ENCODE peak calls at places on chromosomes 7 and 10, in five cellular contexts. J is putamen, Z is LNCaP clone FGC, Q is cardiac muscle cell, H is uterus. G is an unnamed sample.

GRCh38 chr7:105672820-105673219 is 91.5 kb upstream of the EFCAB10 start:
- DNase-seq in H (no peak), J (no peak), Z (no peak), Q (no peak), G (no peak)

GRCh38 chr10:49205206-49205605 is 17.0 kb upstream of the TMEM273 start:
- DNase-seq in H (no peak), Q (no peak), Z (no peak), J (no peak), G (no peak)

GRCh38 chr7:29237483-29237882 is 42.9 kb downstream of the CHN2 start:
- DNase-seq in Z (no peak), J (no peak), H (peak), Q (no peak), G (no peak)

GRCh38 chr7:74093671-74094223 is 10.1 kb downstream of the LIMK1 start:
- DNase-seq in J (no peak), H (peak), Z (no peak), Q (no peak), G (no peak)

GRCh38 chr10:76202777-76203176 is 771.4 kb downstream of the LRMDA start:
- DNase-seq in J (no peak), H (no peak), Z (no peak), Q (no peak), G (no peak)

GRCh38 chr10:97184971-97185325 is 811 bp downstream of the SLIT1 start:
- DNase-seq in Q (no peak), J (no peak), Z (no peak), H (no peak), G (peak)

GRCh38 chr7:107877731-107878382 is 13.1 kb upstream of the DLD start:
- DNase-seq in H (no peak), Q (no peak), Z (no peak), J (no peak), G (no peak)

GRCh38 chr10:500876-501275 is 188.6 kb downstream of the DIP2C start:
- DNase-seq in Q (no peak), J (no peak), Z (no peak), H (peak), G (no peak)

GRCh38 chr10:16799621-16800020 is 17.6 kb downstream of the RSU1 start:
- DNase-seq in J (no peak), Q (no peak), H (no peak), Z (no peak), G (no peak)

GRCh38 chr7:128932862-128933821 is 4.6 kb upstream of the IRF5 start:
- DNase-seq in Q (no peak), J (no peak), Z (no peak), H (no peak), G (peak)

GRCh38 chr7:155987681-155988080 is 175.4 kb upstream of the SHH start:
- DNase-seq in Q (no peak), J (no peak), Z (no peak), H (no peak), G (no peak)

GRCh38 chr10:44278669-44279337 is 106.1 kb downstream of the CXCL12 start:
- DNase-seq in J (no peak), H (no peak), Z (no peak), Q (no peak), G (no peak)

GRCh38 chr10:75021851-75022250 is 89.6 kb upstream of the SAMD8 start:
- DNase-seq in Z (peak), Q (no peak), H (no peak), J (no peak), G (no peak)

GRCh38 chr10:78977761-78978305 is 90.9 kb upstream of the ZMIZ1 start:
- DNase-seq in Q (peak), H (peak), Z (no peak), J (no peak), G (no peak)

GRCh38 chr7:158923928-158924511 is 67.7 kb downstream of the DYNC2I1 start:
- DNase-seq in H (no peak), Q (no peak), Z (no peak), J (no peak), G (no peak)

GRCh38 chr7:66697451-66698438 is 42.8 kb upstream of the RABGEF1 start:
- DNase-seq in Z (no peak), Q (no peak), J (peak), H (peak), G (peak)

GRCh38 chr7:144398911-144399310 is 4.6 kb downstream of the NOBOX start:
- DNase-seq in Z (no peak), H (no peak), Q (no peak), J (no peak), G (no peak)

GRCh38 chr7:116672596-116673503 is 854 bp downstream of the MET start:
- DNase-seq in Z (no peak), H (no peak), Q (peak), J (no peak), G (peak)

GRCh38 chr10:44937201-44938005 is 22.2 kb upstream of the RASSF4 start:
- DNase-seq in J (no peak), Q (no peak), Z (no peak), H (no peak), G (peak)

GRCh38 chr10:75294518-75294865 is 58.7 kb upstream of the COMTD1 start:
- DNase-seq in Q (peak), H (no peak), Z (no peak), J (no peak), G (no peak)

GRCh38 chr7:82323806-82324205 is 119.8 kb downstream of the CACNA2D1 start:
- DNase-seq in Z (no peak), J (no peak), H (no peak), Q (no peak), G (no peak)

GRCh38 chr10:33122014-33122788 is 164.2 kb upstream of the ITGB1 start:
- DNase-seq in H (no peak), J (no peak), Q (no peak), Z (no peak), G (no peak)

GRCh38 chr10:43461950-43462349 is 25.0 kb downstream of the ZNF487 start:
- DNase-seq in Z (peak), Q (peak), J (peak), H (no peak), G (peak)

GRCh38 chr10:75170215-75170614 is 40.4 kb upstream of the VDAC2 start:
- DNase-seq in Q (peak), Z (no peak), H (no peak), J (no peak), G (no peak)

GRCh38 chr7:94393251-94393758 is 1.4 kb upstream of the COL1A2 start:
- DNase-seq in Z (no peak), J (no peak), H (peak), Q (no peak), G (no peak)

GRCh38 chr10:131961777-131962450 is 19.8 kb downstream of the BNIP3 start:
- DNase-seq in H (no peak), J (no peak), Z (no peak), Q (no peak), G (peak)

GRCh38 chr7:143258830-143259229 is 4.4 kb upstream of the GSTK1 start:
- DNase-seq in H (no peak), Z (peak), J (no peak), Q (no peak), G (no peak)

GRCh38 chr10:131477457-131478205 is 166.1 kb upstream of the TCERG1L start:
- DNase-seq in Q (no peak), Z (no peak), H (no peak), J (no peak), G (no peak)

GRCh38 chr7:45575501-45576248 is 1.5 kb downstream of the ADCY1 start:
- DNase-seq in H (no peak), Q (no peak), J (no peak), Z (no peak), G (no peak)

G was measured in Ammon's horn.